ENCODE peak calls at places on chromosome X, in seven cellular contexts. One of them, this sample, is unnamed.

GRCh38 chrX:53282313-53282712 is 929 bp upstream of the IQSEC2 start:
- DNase-seq in foreskin fibroblast: no peak
- DNase-seq in GM06990: no peak
- DNase-seq in OCI-LY7: no peak
- DNase-seq in epithelial cell of esophagus: no peak
- DNase-seq in hepatocyte: no peak
- DNase-seq in transverse colon: no peak
- DNase-seq in this sample: no peak

GRCh38 chrX:45735571-45735970 is 534.9 kb upstream of the DIPK2B start:
- DNase-seq in foreskin fibroblast: no peak
- DNase-seq in epithelial cell of esophagus: no peak
- DNase-seq in transverse colon: no peak
- DNase-seq in OCI-LY7: no peak
- DNase-seq in GM06990: no peak
- DNase-seq in hepatocyte: no peak
- DNase-seq in this sample: no peak

GRCh38 chrX:27598312-27598711 is 8.2 kb downstream of the DCAF8L2 start:
- DNase-seq in GM06990: no peak
- DNase-seq in hepatocyte: peak
- DNase-seq in epithelial cell of esophagus: no peak
- DNase-seq in OCI-LY7: no peak
- DNase-seq in foreskin fibroblast: no peak
- DNase-seq in transverse colon: peak
- DNase-seq in this sample: no peak

GRCh38 chrX:24658421-24658820 is 11.3 kb upstream of the PCYT1B start:
- DNase-seq in OCI-LY7: no peak
- DNase-seq in hepatocyte: peak
- DNase-seq in epithelial cell of esophagus: no peak
- DNase-seq in GM06990: no peak
- DNase-seq in foreskin fibroblast: no peak
- DNase-seq in transverse colon: no peak
- DNase-seq in this sample: no peak

GRCh38 chrX:20374866-20375530 is 108.3 kb upstream of the RPS6KA3 start:
- DNase-seq in GM06990: no peak
- DNase-seq in transverse colon: no peak
- DNase-seq in OCI-LY7: peak
- DNase-seq in foreskin fibroblast: no peak
- DNase-seq in hepatocyte: peak
- DNase-seq in epithelial cell of esophagus: peak
- DNase-seq in this sample: no peak

GRCh38 chrX:45187731-45188130 is 12.9 kb downstream of the DIPK2B start:
- DNase-seq in hepatocyte: no peak
- DNase-seq in OCI-LY7: no peak
- DNase-seq in transverse colon: no peak
- DNase-seq in GM06990: no peak
- DNase-seq in epithelial cell of esophagus: no peak
- DNase-seq in foreskin fibroblast: no peak
- DNase-seq in this sample: no peak

GRCh38 chrX:153829799-153830631 is at the start of gene PDZD4:
- DNase-seq in GM06990: no peak
- DNase-seq in epithelial cell of esophagus: no peak
- DNase-seq in foreskin fibroblast: no peak
- DNase-seq in hepatocyte: no peak
- DNase-seq in OCI-LY7: no peak
- DNase-seq in transverse colon: no peak
- DNase-seq in this sample: no peak

GRCh38 chrX:117987376-117987775 is 129.2 kb downstream of the KLHL13 start:
- DNase-seq in foreskin fibroblast: no peak
- DNase-seq in hepatocyte: no peak
- DNase-seq in GM06990: no peak
- DNase-seq in epithelial cell of esophagus: no peak
- DNase-seq in OCI-LY7: no peak
- DNase-seq in transverse colon: no peak
- DNase-seq in this sample: no peak

GRCh38 chrX:78118628-78119027 is 14.6 kb downstream of the PGK1 start:
- DNase-seq in epithelial cell of esophagus: no peak
- DNase-seq in hepatocyte: no peak
- DNase-seq in foreskin fibroblast: no peak
- DNase-seq in transverse colon: no peak
- DNase-seq in OCI-LY7: no peak
- DNase-seq in GM06990: no peak
- DNase-seq in this sample: no peak

GRCh38 chrX:151878574-151878973 is 34.1 kb upstream of the MAGEA4 start:
- DNase-seq in OCI-LY7: no peak
- DNase-seq in foreskin fibroblast: no peak
- DNase-seq in transverse colon: no peak
- DNase-seq in hepatocyte: no peak
- DNase-seq in GM06990: no peak
- DNase-seq in epithelial cell of esophagus: no peak
- DNase-seq in this sample: no peak

GRCh38 chrX:53882331-53882730 is 161.9 kb downstream of the PHF8 start:
- DNase-seq in GM06990: no peak
- DNase-seq in hepatocyte: peak
- DNase-seq in OCI-LY7: no peak
- DNase-seq in transverse colon: no peak
- DNase-seq in epithelial cell of esophagus: peak
- DNase-seq in foreskin fibroblast: peak
- DNase-seq in this sample: peak

GRCh38 chrX:81542255-81542654 is 340.4 kb downstream of the SH3BGRL start:
- DNase-seq in transverse colon: no peak
- DNase-seq in epithelial cell of esophagus: no peak
- DNase-seq in foreskin fibroblast: no peak
- DNase-seq in hepatocyte: no peak
- DNase-seq in GM06990: no peak
- DNase-seq in OCI-LY7: no peak
- DNase-seq in this sample: no peak

GRCh38 chrX:40088803-40089540 is 8.8 kb downstream of the BCOR start:
- DNase-seq in hepatocyte: no peak
- DNase-seq in OCI-LY7: no peak
- DNase-seq in GM06990: no peak
- DNase-seq in foreskin fibroblast: no peak
- DNase-seq in transverse colon: no peak
- DNase-seq in epithelial cell of esophagus: no peak
- DNase-seq in this sample: no peak

GRCh38 chrX:40086569-40087335 is 11.0 kb downstream of the BCOR start:
- DNase-seq in foreskin fibroblast: no peak
- DNase-seq in OCI-LY7: no peak
- DNase-seq in GM06990: no peak
- DNase-seq in epithelial cell of esophagus: no peak
- DNase-seq in hepatocyte: peak
- DNase-seq in transverse colon: no peak
- DNase-seq in this sample: no peak

GRCh38 chrX:40088299-40088625 is 9.5 kb downstream of the BCOR start:
- DNase-seq in OCI-LY7: no peak
- DNase-seq in GM06990: no peak
- DNase-seq in epithelial cell of esophagus: no peak
- DNase-seq in foreskin fibroblast: no peak
- DNase-seq in transverse colon: no peak
- DNase-seq in hepatocyte: no peak
- DNase-seq in this sample: no peak

GRCh38 chrX:40085714-40086113 is 12.0 kb downstream of the BCOR start:
- DNase-seq in hepatocyte: no peak
- DNase-seq in epithelial cell of esophagus: no peak
- DNase-seq in OCI-LY7: no peak
- DNase-seq in foreskin fibroblast: no peak
- DNase-seq in GM06990: no peak
- DNase-seq in transverse colon: no peak
- DNase-seq in this sample: no peak

DNA sequence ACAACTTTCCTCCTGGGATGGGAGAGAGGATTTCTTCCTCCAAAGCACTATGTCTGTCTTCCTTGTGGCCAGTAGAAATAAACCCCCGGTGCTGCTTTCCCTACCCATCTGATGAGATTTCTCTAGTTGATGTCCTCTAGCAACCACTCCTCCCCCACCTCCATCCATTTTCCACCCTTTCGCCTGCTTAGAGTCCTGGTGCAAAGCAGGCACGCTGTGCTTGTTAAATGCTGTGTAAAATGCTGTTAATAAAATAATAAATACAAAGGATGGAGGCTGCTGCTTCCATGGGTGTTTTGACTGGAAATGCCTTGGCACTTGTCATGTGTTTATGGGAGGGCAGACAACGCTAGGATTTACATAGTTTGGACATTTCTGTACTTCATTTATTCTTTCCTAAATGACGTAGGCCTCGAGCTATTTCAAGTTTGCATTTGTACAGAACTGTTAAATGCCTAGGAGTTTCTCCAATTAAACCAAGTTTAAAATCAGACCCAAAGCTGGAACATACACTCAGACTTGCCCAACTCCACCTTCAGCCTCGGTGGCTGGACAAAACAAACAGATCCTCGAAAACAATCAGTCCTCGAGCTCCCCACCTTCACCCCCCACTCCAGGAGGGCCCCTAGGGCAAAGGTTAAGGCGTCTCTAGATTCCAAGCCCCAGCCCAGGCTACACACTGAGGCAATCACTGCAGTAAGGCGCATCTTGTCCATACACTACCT is 10.0 kb downstream of the BCOR start:
- DNase-seq in transverse colon: no peak
- DNase-seq in GM06990: no peak
- DNase-seq in epithelial cell of esophagus: no peak
- DNase-seq in OCI-LY7: no peak
- DNase-seq in foreskin fibroblast: no peak
- DNase-seq in hepatocyte: no peak
- DNase-seq in this sample: no peak
- H3K4me3 ChIP-seq in transverse colon: no peak
- H3K4me3 ChIP-seq in GM06990: no peak
- H3K4me3 ChIP-seq in epithelial cell of esophagus: no peak
- H3K4me3 ChIP-seq in OCI-LY7: no peak
- H3K4me3 ChIP-seq in foreskin fibroblast: no peak
- H3K4me3 ChIP-seq in hepatocyte: no peak
- H3K4me3 ChIP-seq in this sample: no peak

GRCh38 chrX:39757971-39758370 is 339.8 kb downstream of the BCOR start:
- DNase-seq in OCI-LY7: no peak
- DNase-seq in foreskin fibroblast: no peak
- DNase-seq in hepatocyte: no peak
- DNase-seq in epithelial cell of esophagus: peak
- DNase-seq in GM06990: no peak
- DNase-seq in transverse colon: no peak
- DNase-seq in this sample: peak

GRCh38 chrX:39758791-39759525 is 338.8 kb downstream of the BCOR start:
- DNase-seq in GM06990: no peak
- DNase-seq in epithelial cell of esophagus: no peak
- DNase-seq in foreskin fibroblast: no peak
- DNase-seq in OCI-LY7: no peak
- DNase-seq in hepatocyte: no peak
- DNase-seq in transverse colon: no peak
- DNase-seq in this sample: no peak

GRCh38 chrX:39753296-39753996 is 344.3 kb downstream of the BCOR start:
- DNase-seq in hepatocyte: peak
- DNase-seq in foreskin fibroblast: no peak
- DNase-seq in GM06990: no peak
- DNase-seq in OCI-LY7: no peak
- DNase-seq in transverse colon: no peak
- DNase-seq in epithelial cell of esophagus: peak
- DNase-seq in this sample: no peak

GRCh38 chrX:39755152-39756032 is 342.4 kb downstream of the BCOR start:
- DNase-seq in GM06990: no peak
- DNase-seq in hepatocyte: peak
- DNase-seq in transverse colon: peak
- DNase-seq in epithelial cell of esophagus: peak
- DNase-seq in OCI-LY7: peak
- DNase-seq in foreskin fibroblast: peak
- DNase-seq in this sample: peak

DNA sequence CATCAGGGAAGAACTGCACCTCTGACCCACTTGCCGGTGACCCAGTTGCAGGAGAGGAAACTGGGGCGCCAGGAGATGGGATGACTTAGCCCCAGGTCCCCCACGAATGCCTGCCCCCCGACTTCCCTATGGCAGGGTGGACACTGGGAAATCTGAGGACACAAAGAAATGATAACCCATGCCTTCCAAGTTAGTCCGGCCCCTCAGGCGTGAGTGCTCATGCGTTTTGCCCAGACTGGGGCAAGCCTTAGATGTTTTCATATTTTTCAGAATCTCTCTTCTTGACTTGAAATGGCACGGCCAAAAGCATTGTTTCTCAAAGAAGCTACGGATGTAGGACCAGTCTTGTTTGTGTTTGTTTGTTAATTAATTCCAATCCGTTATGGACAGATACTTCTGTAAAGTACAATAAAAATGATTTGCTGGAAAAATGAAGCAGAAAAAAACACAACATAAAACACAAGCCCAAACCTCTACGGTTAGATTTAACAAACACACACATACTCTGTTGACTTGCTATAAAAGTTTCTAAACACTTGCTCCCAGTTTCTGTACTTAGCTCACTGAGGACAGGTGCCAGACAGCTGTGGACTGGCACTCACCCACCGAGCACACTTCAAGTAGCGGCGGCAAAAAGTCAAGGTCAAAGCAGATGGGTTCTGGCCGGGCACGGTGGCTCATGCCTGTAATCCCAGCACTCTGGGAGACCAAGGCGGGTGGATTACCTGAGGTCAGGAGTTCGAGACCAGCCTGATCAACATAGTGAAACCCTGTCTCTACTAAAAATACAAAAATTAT is 341.5 kb downstream of the BCOR start:
- DNase-seq in hepatocyte: no peak
- DNase-seq in OCI-LY7: no peak
- DNase-seq in epithelial cell of esophagus: no peak
- DNase-seq in transverse colon: no peak
- DNase-seq in foreskin fibroblast: no peak
- DNase-seq in GM06990: no peak
- DNase-seq in this sample: no peak
- H3K4me3 ChIP-seq in hepatocyte: no peak
- H3K4me3 ChIP-seq in OCI-LY7: no peak
- H3K4me3 ChIP-seq in epithelial cell of esophagus: no peak
- H3K4me3 ChIP-seq in transverse colon: no peak
- H3K4me3 ChIP-seq in foreskin fibroblast: no peak
- H3K4me3 ChIP-seq in GM06990: no peak
- H3K4me3 ChIP-seq in this sample: no peak

DNA sequence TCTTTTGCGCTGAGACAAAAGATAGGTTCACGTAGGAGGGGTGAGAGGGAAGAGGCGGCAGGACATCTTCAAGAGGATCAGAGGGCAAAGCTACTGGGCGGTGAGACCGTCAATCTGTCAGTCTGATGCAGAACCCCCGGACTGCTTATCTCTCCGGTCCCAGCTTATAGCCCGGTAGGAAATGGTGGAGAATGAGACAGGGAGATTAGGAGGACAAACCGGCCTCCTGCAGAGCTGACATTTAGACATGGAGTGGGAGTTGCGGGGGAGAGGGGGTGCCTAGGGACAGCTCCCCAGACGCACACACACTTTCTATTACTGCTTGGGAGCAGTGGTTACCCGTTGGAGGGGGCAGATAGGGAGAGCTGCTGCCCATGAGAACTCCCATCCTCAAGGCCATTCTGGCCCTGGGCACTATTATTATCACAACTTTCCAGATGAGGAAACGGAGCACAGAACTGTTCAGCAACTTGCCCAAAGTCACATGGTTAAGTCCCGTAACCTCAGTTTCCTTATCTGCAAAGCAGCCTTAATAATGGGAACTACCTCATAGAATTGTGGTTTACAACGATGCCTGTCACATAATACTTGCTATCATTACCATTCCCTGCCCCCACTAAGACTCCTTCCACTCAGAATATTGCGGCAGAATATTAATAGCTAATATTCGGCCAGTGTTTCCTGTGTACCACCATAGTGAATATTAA is 1.1 kb upstream of the HDAC6 start:
- DNase-seq in hepatocyte: peak
- DNase-seq in foreskin fibroblast: no peak
- DNase-seq in GM06990: no peak
- DNase-seq in epithelial cell of esophagus: no peak
- DNase-seq in transverse colon: no peak
- DNase-seq in OCI-LY7: peak
- DNase-seq in this sample: no peak
- H3K4me3 ChIP-seq in hepatocyte: peak
- H3K4me3 ChIP-seq in foreskin fibroblast: peak
- H3K4me3 ChIP-seq in GM06990: peak
- H3K4me3 ChIP-seq in epithelial cell of esophagus: peak
- H3K4me3 ChIP-seq in transverse colon: no peak
- H3K4me3 ChIP-seq in OCI-LY7: peak
- H3K4me3 ChIP-seq in this sample: peak

GRCh38 chrX:134537179-134537945 is 77.4 kb downstream of the HPRT1 start:
- DNase-seq in hepatocyte: peak
- DNase-seq in foreskin fibroblast: peak
- DNase-seq in transverse colon: peak
- DNase-seq in epithelial cell of esophagus: no peak
- DNase-seq in OCI-LY7: no peak
- DNase-seq in GM06990: no peak
- DNase-seq in this sample: no peak
- H3K4me3 ChIP-seq in hepatocyte: no peak
- H3K4me3 ChIP-seq in foreskin fibroblast: no peak
- H3K4me3 ChIP-seq in transverse colon: no peak
- H3K4me3 ChIP-seq in epithelial cell of esophagus: no peak
- H3K4me3 ChIP-seq in OCI-LY7: no peak
- H3K4me3 ChIP-seq in GM06990: no peak
- H3K4me3 ChIP-seq in this sample: no peak